ENCODE peak calls at places on chromosomes 3 and 15, in six cellular contexts. One of them, this sample, is unnamed.

GRCh38 chr3:125236331-125236903 is 23.9 kb upstream of the SLC12A8 start:
- DNase-seq in left ventricle myocardium inferior: no peak
- DNase-seq in esophagus muscularis mucosa: no peak
- DNase-seq in cardiac muscle cell: peak; percentile 31
- DNase-seq in HepG2: no peak
- DNase-seq in DND-41: no peak
- DNase-seq in this sample: no peak

GRCh38 chr15:41927516-41927915 is 33.7 kb upstream of the SPTBN5 start:
- DNase-seq in cardiac muscle cell: no peak
- DNase-seq in esophagus muscularis mucosa: no peak
- DNase-seq in HepG2: no peak
- DNase-seq in left ventricle myocardium inferior: no peak
- DNase-seq in DND-41: no peak
- DNase-seq in this sample: no peak

GRCh38 chr3:195128255-195129071 is 142.5 kb downstream of the XXYLT1 start:
- DNase-seq in cardiac muscle cell: no peak
- DNase-seq in DND-41: no peak
- DNase-seq in esophagus muscularis mucosa: no peak
- DNase-seq in HepG2: no peak
- DNase-seq in left ventricle myocardium inferior: no peak
- DNase-seq in this sample: no peak

GRCh38 chr15:45397116-45397665 is 18.8 kb upstream of the GATM start:
- DNase-seq in esophagus muscularis mucosa: no peak
- DNase-seq in DND-41: no peak
- DNase-seq in cardiac muscle cell: no peak
- DNase-seq in left ventricle myocardium inferior: no peak
- DNase-seq in HepG2: no peak
- DNase-seq in this sample: no peak

GRCh38 chr3:172288625-172289024 is 159.6 kb downstream of the GHSR start:
- DNase-seq in cardiac muscle cell: no peak
- DNase-seq in DND-41: peak; percentile 6
- DNase-seq in left ventricle myocardium inferior: no peak
- DNase-seq in esophagus muscularis mucosa: no peak
- DNase-seq in HepG2: no peak
- DNase-seq in this sample: no peak

GRCh38 chr3:143529778-143530177 is 318.5 kb downstream of the SLC9A9 start:
- DNase-seq in DND-41: no peak
- DNase-seq in esophagus muscularis mucosa: no peak
- DNase-seq in HepG2: no peak
- DNase-seq in left ventricle myocardium inferior: no peak
- DNase-seq in cardiac muscle cell: no peak
- DNase-seq in this sample: no peak

GRCh38 chr15:98442379-98442833 is 205.9 kb upstream of the IGF1R start:
- DNase-seq in DND-41: peak; percentile 66
- DNase-seq in left ventricle myocardium inferior: no peak
- DNase-seq in HepG2: peak; percentile 51
- DNase-seq in cardiac muscle cell: peak; percentile 79
- DNase-seq in esophagus muscularis mucosa: peak; percentile 89
- DNase-seq in this sample: peak; percentile 70

GRCh38 chr3:217436-217835 is 20.9 kb downstream of the CHL1 start:
- DNase-seq in left ventricle myocardium inferior: no peak
- DNase-seq in HepG2: no peak
- DNase-seq in esophagus muscularis mucosa: no peak
- DNase-seq in cardiac muscle cell: no peak
- DNase-seq in DND-41: no peak
- DNase-seq in this sample: no peak

GRCh38 chr3:12336099-12336498 is 47.2 kb downstream of the PPARG start:
- DNase-seq in cardiac muscle cell: no peak
- DNase-seq in esophagus muscularis mucosa: no peak
- DNase-seq in left ventricle myocardium inferior: no peak
- DNase-seq in DND-41: peak; percentile 70
- DNase-seq in HepG2: no peak
- DNase-seq in this sample: no peak

GRCh38 chr3:14298991-14299555 is 103.3 kb upstream of the SLC6A6 start:
- DNase-seq in left ventricle myocardium inferior: no peak
- DNase-seq in HepG2: no peak
- DNase-seq in cardiac muscle cell: no peak
- DNase-seq in DND-41: no peak
- DNase-seq in esophagus muscularis mucosa: no peak
- DNase-seq in this sample: no peak

GRCh38 chr3:151395806-151396205 is 11.3 kb upstream of the P2RY12 start:
- DNase-seq in cardiac muscle cell: no peak
- DNase-seq in DND-41: no peak
- DNase-seq in left ventricle myocardium inferior: no peak
- DNase-seq in esophagus muscularis mucosa: no peak
- DNase-seq in HepG2: no peak
- DNase-seq in this sample: no peak

GRCh38 chr3:41357271-41357670 is 158.0 kb downstream of the CTNNB1 start:
- DNase-seq in cardiac muscle cell: no peak
- DNase-seq in esophagus muscularis mucosa: no peak
- DNase-seq in DND-41: no peak
- DNase-seq in HepG2: no peak
- DNase-seq in left ventricle myocardium inferior: no peak
- DNase-seq in this sample: no peak

GRCh38 chr15:79673416-79674123 is 223.2 kb downstream of the MTHFS start:
- DNase-seq in cardiac muscle cell: no peak
- DNase-seq in left ventricle myocardium inferior: no peak
- DNase-seq in DND-41: no peak
- DNase-seq in esophagus muscularis mucosa: no peak
- DNase-seq in HepG2: no peak
- DNase-seq in this sample: no peak

GRCh38 chr3:172869356-172869755 is 118.8 kb downstream of the ECT2 start:
- DNase-seq in esophagus muscularis mucosa: no peak
- DNase-seq in DND-41: no peak
- DNase-seq in left ventricle myocardium inferior: no peak
- DNase-seq in HepG2: no peak
- DNase-seq in cardiac muscle cell: no peak
- DNase-seq in this sample: no peak

GRCh38 chr15:52788099-52788986 is 1.8 kb downstream of the ONECUT1 start:
- DNase-seq in esophagus muscularis mucosa: no peak
- DNase-seq in HepG2: no peak
- DNase-seq in left ventricle myocardium inferior: no peak
- DNase-seq in cardiac muscle cell: no peak
- DNase-seq in DND-41: no peak
- DNase-seq in this sample: no peak
- H3K9me3 ChIP-seq in esophagus muscularis mucosa: no peaks in the 10 kb centered on the region
- H3K9me3 ChIP-seq in HepG2: peaks cover 22% of the 10 kb centered on the region
- H3K9me3 ChIP-seq in left ventricle myocardium inferior: no peaks in the 10 kb centered on the region
- H3K9me3 ChIP-seq in cardiac muscle cell: no peaks in the 10 kb centered on the region
- H3K9me3 ChIP-seq in DND-41: peaks cover 2% of the 10 kb centered on the region
- H3K9me3 ChIP-seq in this sample: no peaks in the 10 kb centered on the region

GRCh38 chr15:67210555-67211168 is 43.8 kb downstream of the AAGAB start:
- DNase-seq in left ventricle myocardium inferior: no peak
- DNase-seq in DND-41: no peak
- DNase-seq in HepG2: no peak
- DNase-seq in cardiac muscle cell: no peak
- DNase-seq in esophagus muscularis mucosa: no peak
- DNase-seq in this sample: no peak
- H3K4me1 ChIP-seq in left ventricle myocardium inferior: no peaks in the 10 kb centered on the region
- H3K4me1 ChIP-seq in DND-41: no peaks in the 10 kb centered on the region
- H3K4me1 ChIP-seq in HepG2: no peaks in the 10 kb centered on the region
- H3K4me1 ChIP-seq in cardiac muscle cell: no peaks in the 10 kb centered on the region
- H3K4me1 ChIP-seq in esophagus muscularis mucosa: no peaks in the 10 kb centered on the region
- H3K4me1 ChIP-seq in this sample: no peaks in the 10 kb centered on the region

DNA sequence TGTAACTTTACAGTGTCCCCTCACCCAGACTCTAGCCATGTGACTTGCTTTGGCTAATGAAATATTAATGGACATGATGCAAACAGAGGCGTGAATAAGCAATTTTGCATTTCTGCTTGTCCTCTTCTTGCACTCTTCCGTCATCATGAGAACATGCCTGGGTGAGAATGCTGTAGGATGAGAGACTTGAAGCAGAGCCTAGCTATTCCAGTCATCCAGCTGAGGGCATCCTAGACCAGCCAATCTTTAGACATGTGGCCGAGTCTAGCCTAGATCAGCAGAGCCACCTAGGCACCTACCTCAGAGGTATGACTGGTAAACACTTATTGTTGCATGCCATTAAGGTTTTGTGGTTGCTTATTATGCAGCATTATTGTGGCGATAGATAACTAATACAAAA is 450.5 kb upstream of the AZI2 start:
- DNase-seq in esophagus muscularis mucosa: no peak
- DNase-seq in cardiac muscle cell: peak; percentile 11
- DNase-seq in HepG2: no peak
- DNase-seq in left ventricle myocardium inferior: no peak
- DNase-seq in DND-41: no peak
- DNase-seq in this sample: no peak
- TF ChIP-seq CTCF in esophagus muscularis mucosa: no peak
- TF ChIP-seq CTCF in cardiac muscle cell: no peak
- TF ChIP-seq CTCF in HepG2: peak; percentile 16
- TF ChIP-seq CTCF in left ventricle myocardium inferior: no peak
- TF ChIP-seq CTCF in DND-41: peak; percentile 6
- TF ChIP-seq CTCF in this sample: no peak

DNA sequence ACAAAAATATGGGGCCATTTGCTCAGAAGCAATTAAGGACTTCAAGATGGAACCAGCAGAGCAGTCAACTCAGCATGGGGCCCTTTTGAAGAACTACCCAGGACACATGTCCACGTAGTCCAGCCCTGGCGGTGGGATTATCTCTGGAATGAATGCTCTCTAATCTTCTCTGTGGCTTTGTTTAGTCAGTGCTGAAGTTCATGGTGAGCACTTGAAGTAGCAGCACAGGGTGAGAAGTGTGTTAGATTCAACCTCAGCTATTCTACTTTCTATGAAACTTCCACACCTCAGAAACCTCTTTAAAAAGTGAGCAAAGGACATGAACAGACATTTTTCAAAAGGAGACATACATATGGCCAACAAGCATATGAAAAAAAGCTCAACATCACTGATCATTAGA is 74.4 kb downstream of the THRB start:
- DNase-seq in left ventricle myocardium inferior: no peak
- DNase-seq in cardiac muscle cell: no peak
- DNase-seq in esophagus muscularis mucosa: no peak
- DNase-seq in DND-41: no peak
- DNase-seq in HepG2: peak; percentile 21
- DNase-seq in this sample: no peak
- H3K9me3 ChIP-seq in left ventricle myocardium inferior: peaks cover 3% of the 10 kb centered on the region
- H3K9me3 ChIP-seq in cardiac muscle cell: no peaks in the 10 kb centered on the region
- H3K9me3 ChIP-seq in esophagus muscularis mucosa: no peaks in the 10 kb centered on the region
- H3K9me3 ChIP-seq in DND-41: no peaks in the 10 kb centered on the region
- H3K9me3 ChIP-seq in HepG2: no peaks in the 10 kb centered on the region
- H3K9me3 ChIP-seq in this sample: no peaks in the 10 kb centered on the region

GRCh38 chr3:161072076-161072697 is 33.0 kb downstream of the B3GALNT1 start:
- DNase-seq in HepG2: no peak
- DNase-seq in esophagus muscularis mucosa: no peak
- DNase-seq in DND-41: no peak
- DNase-seq in cardiac muscle cell: no peak
- DNase-seq in left ventricle myocardium inferior: no peak
- DNase-seq in this sample: no peak
- H3K4me1 ChIP-seq in HepG2: no peaks in the 10 kb centered on the region
- H3K4me1 ChIP-seq in esophagus muscularis mucosa: no peaks in the 10 kb centered on the region
- H3K4me1 ChIP-seq in DND-41: peaks cover 36% of the 10 kb centered on the region
- H3K4me1 ChIP-seq in cardiac muscle cell: no peaks in the 10 kb centered on the region
- H3K4me1 ChIP-seq in left ventricle myocardium inferior: peaks cover 50% of the 10 kb centered on the region
- H3K4me1 ChIP-seq in this sample: no peaks in the 10 kb centered on the region

DNA sequence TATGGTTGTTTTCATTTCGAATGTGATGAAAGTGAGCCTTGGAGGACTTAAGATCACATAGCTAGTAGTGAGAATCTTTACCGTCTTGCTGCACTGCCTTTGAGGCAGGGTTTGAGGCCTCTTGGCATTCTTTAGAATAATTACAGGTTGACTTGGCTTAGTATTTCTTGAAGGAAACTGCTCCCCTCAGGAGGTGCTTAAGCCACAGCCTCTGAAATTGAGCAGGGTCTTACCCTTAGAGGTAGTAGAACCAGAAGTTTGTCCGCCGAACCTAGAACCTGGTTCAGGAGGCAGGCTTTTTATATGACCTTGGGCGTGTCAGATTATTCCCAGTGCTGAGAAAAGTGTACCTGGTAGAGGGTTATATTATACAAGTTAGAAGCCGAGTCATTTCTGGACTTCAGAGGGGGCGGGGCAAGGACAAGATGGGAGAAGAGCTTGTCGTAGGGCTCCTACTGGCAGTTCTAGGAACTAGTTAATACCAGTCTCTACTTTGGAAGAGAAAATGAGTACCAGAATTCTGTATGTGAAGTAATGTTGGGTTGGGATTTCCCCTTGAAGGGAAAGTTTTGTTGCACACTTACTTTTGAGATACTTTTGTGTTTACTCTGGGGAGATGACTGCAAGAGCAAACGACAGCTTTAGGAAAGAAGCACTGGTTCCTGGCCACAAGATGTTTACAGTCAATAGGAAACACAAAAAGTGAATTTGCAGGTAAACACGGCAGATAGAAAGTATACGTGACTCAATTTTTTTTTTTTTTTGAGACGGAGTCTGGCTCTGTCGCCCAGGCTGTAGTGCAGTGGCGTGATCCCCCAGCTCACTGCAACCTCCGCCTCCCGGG is 1.3 kb downstream of the TFG start:
- DNase-seq in left ventricle myocardium inferior: no peak
- DNase-seq in HepG2: peak; percentile 58
- DNase-seq in esophagus muscularis mucosa: no peak
- DNase-seq in DND-41: peak; percentile 46
- DNase-seq in cardiac muscle cell: peak; percentile 70
- DNase-seq in this sample: peak; percentile 73
- TF ChIP-seq CTCF in left ventricle myocardium inferior: peak; percentile 21
- TF ChIP-seq CTCF in HepG2: peak; percentile 5
- TF ChIP-seq CTCF in esophagus muscularis mucosa: no peak
- TF ChIP-seq CTCF in DND-41: no peak
- TF ChIP-seq CTCF in cardiac muscle cell: peak; percentile 48
- TF ChIP-seq CTCF in this sample: peak; percentile 34

GRCh38 chr3:128851601-128852000 is 27.8 kb upstream of the ACAD9 start:
- DNase-seq in HepG2: no peak
- DNase-seq in DND-41: no peak
- DNase-seq in cardiac muscle cell: no peak
- DNase-seq in esophagus muscularis mucosa: no peak
- DNase-seq in left ventricle myocardium inferior: no peak
- DNase-seq in this sample: no peak

GRCh38 chr3:128858167-128858566 is 21.3 kb upstream of the ACAD9 start:
- DNase-seq in DND-41: no peak
- DNase-seq in HepG2: no peak
- DNase-seq in esophagus muscularis mucosa: no peak
- DNase-seq in cardiac muscle cell: no peak
- DNase-seq in left ventricle myocardium inferior: no peak
- DNase-seq in this sample: no peak

GRCh38 chr3:128855574-128855973 is 23.8 kb upstream of the ACAD9 start:
- DNase-seq in cardiac muscle cell: no peak
- DNase-seq in esophagus muscularis mucosa: no peak
- DNase-seq in HepG2: no peak
- DNase-seq in DND-41: no peak
- DNase-seq in left ventricle myocardium inferior: no peak
- DNase-seq in this sample: no peak

GRCh38 chr3:128853826-128854225 is 25.6 kb upstream of the ACAD9 start:
- DNase-seq in HepG2: no peak
- DNase-seq in DND-41: no peak
- DNase-seq in esophagus muscularis mucosa: no peak
- DNase-seq in cardiac muscle cell: no peak
- DNase-seq in left ventricle myocardium inferior: no peak
- DNase-seq in this sample: no peak

DNA sequence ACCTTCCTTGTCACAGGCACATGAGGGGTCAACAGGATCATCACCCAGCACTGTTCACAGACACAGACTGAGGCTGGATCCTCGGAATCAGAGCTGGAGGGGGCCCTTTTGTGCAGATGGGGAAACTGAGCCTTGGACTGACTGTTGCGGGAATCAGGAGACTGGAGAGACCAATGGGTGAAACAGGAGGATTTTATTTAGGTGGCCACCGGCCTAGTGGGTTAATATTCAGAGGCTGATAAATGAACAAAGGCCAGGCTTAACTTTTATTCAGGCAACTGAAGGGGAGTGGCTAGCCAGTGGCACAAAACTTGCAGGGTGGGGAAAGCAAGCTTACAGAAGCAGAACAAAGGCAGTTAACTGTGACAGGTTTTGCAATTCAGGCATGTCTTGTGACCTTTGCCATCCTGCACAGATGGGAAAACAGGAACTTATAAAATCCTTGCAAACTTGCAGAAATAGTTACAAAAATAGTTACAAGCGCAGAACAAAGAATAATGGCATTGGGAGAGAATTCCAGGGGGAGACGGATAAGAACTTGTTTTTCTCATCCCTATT is 25.0 kb upstream of the ACAD9 start:
- DNase-seq in DND-41: no peak
- DNase-seq in esophagus muscularis mucosa: no peak
- DNase-seq in cardiac muscle cell: no peak
- DNase-seq in left ventricle myocardium inferior: no peak
- DNase-seq in HepG2: no peak
- DNase-seq in this sample: no peak
- H3K9me3 ChIP-seq in DND-41: peaks cover 43% of the 10 kb centered on the region
- H3K9me3 ChIP-seq in esophagus muscularis mucosa: peaks cover 4% of the 10 kb centered on the region
- H3K9me3 ChIP-seq in cardiac muscle cell: no peaks in the 10 kb centered on the region
- H3K9me3 ChIP-seq in left ventricle myocardium inferior: peaks cover 42% of the 10 kb centered on the region
- H3K9me3 ChIP-seq in HepG2: peaks cover 43% of the 10 kb centered on the region
- H3K9me3 ChIP-seq in this sample: peaks cover 29% of the 10 kb centered on the region

This sample was measured in Caco-2.